ENCODE peak calls at places on chromosome 7, in four cellular contexts. I is HAP-1; W is stimulated activated CD4-positive, alpha-beta T cell treated with anti-CD3 and anti-CD28 coated beads, TNF-alpha, amount 100 ng/mL, for 24 hours; X is neural crest cell. Y is an unnamed sample.
A peak's percentile ranks its signal among the peaks of the same experiment; 100 is the strongest.

GRCh38 chr7:1533255-1533568 is 2.7 kb downstream of the MAFK start:
- DNase-seq in I (no peak), W (no peak), X (no peak), Y (no peak)

GRCh38 chr7:105438254-105438653 is 49.5 kb upstream of the SRPK2 start:
- DNase-seq in I (no peak), X (no peak), W (no peak), Y (no peak)

GRCh38 chr7:93147358-93147757 is 827 bp downstream of the SAMD9L start:
- DNase-seq in W (peak; percentile 9), I (no peak), X (no peak), Y (peak; percentile 59)

GRCh38 chr7:45347804-45348203 is 190.2 kb downstream of the RAMP3 start:
- DNase-seq in W (no peak), X (peak; percentile 18), I (no peak), Y (peak; percentile 10)

GRCh38 chr7:38878694-38879457 is 30.1 kb downstream of the VPS41 start:
- DNase-seq in W (no peak), I (no peak), X (no peak), Y (no peak)

GRCh38 chr7:28165971-28166955 is 14.3 kb downstream of the JAZF1 start:
- DNase-seq in W (no peak), I (no peak), X (no peak), Y (peak; percentile 92)

GRCh38 chr7:139753079-139753692 is 24.6 kb downstream of the HIPK2 start:
- DNase-seq in W (no peak), X (no peak), I (no peak), Y (peak; percentile 56)

GRCh38 chr7:114415054-114415997 is 711 bp downstream of the FOXP2 start:
- DNase-seq in W (no peak), I (no peak), X (no peak), Y (no peak)

GRCh38 chr7:20260219-20260618 is 43.0 kb upstream of the MACC1 start:
- DNase-seq in I (no peak), W (no peak), X (no peak), Y (peak; percentile 48)

GRCh38 chr7:129734400-129734799 is 122.9 kb downstream of the NRF1 start:
- DNase-seq in W (no peak), I (no peak), X (no peak), Y (no peak)

GRCh38 chr7:26624839-26625238 is 239.6 kb downstream of the SKAP2 start:
- DNase-seq in W (no peak), X (no peak), I (no peak), Y (no peak)

GRCh38 chr7:140597425-140597949 is 43.1 kb downstream of the DENND2A start:
- DNase-seq in X (no peak), I (no peak), W (no peak), Y (no peak)

GRCh38 chr7:30251708-30252329 is 32.6 kb upstream of the ZNRF2 start:
- DNase-seq in W (no peak), X (no peak), I (no peak), Y (no peak)

GRCh38 chr7:100215895-100216294 is 3.9 kb upstream of the PVRIG start:
- DNase-seq in W (no peak), X (no peak), I (no peak), Y (peak; percentile 37)

GRCh38 chr7:20299145-20299544 is 31.6 kb upstream of the ITGB8 start:
- DNase-seq in X (no peak), W (no peak), I (no peak), Y (no peak)

GRCh38 chr7:91267558-91267955 is 3.3 kb downstream of the FZD1 start:
- DNase-seq in I (no peak), W (no peak), X (no peak), Y (peak; percentile 75)

GRCh38 chr7:129845178-129845971 is 107.4 kb downstream of the UBE2H start:
- DNase-seq in X (no peak), W (no peak), I (no peak), Y (peak; percentile 82)

GRCh38 chr7:140281255-140281654 is 104.5 kb upstream of the KDM7A start:
- DNase-seq in W (no peak), I (no peak), X (no peak), Y (no peak)

GRCh38 chr7:15687645-15688025 is 1.2 kb upstream of the MEOX2 start:
- DNase-seq in X (peak; percentile 10), I (no peak), W (no peak), Y (no peak)

GRCh38 chr7:68785036-68785435 is 813.2 kb upstream of the AUTS2 start:
- DNase-seq in X (no peak), I (no peak), W (no peak), Y (no peak)

GRCh38 chr7:124399941-124400340 is 365.7 kb downstream of the GPR37 start:
- DNase-seq in I (no peak), X (no peak), W (no peak), Y (no peak)

GRCh38 chr7:116843373-116843772 is 19.0 kb upstream of the CAPZA2 start:
- DNase-seq in W (no peak), I (no peak), X (no peak), Y (no peak)

GRCh38 chr7:76282344-76283253 is 19.9 kb upstream of the HSPB1 start:
- DNase-seq in X (no peak), I (peak; percentile 51), W (no peak), Y (no peak)

GRCh38 chr7:102093599-102094001 is 193.1 kb upstream of the SH2B2 start:
- DNase-seq in X (no peak), W (no peak), I (peak; percentile 94), Y (no peak)

GRCh38 chr7:2641406-2642393 is 9.9 kb downstream of the TTYH3 start:
- DNase-seq in W (no peak), X (no peak), I (no peak), Y (peak; percentile 97)

GRCh38 chr7:142939226-142939910 is at the start of gene LLCFC1:
- DNase-seq in I (no peak), X (no peak), W (no peak), Y (no peak)

GRCh38 chr7:151409555-151410404 is at the start of gene WDR86:
- DNase-seq in X (peak; percentile 51), W (no peak), I (no peak), Y (no peak)

GRCh38 chr7:30389793-30390192 is 88.8 kb downstream of the NOD1 start:
- DNase-seq in X (no peak), W (no peak), I (no peak), Y (no peak)

GRCh38 chr7:141402277-141402996 is 148.8 kb upstream of the AGK start:
- DNase-seq in W (no peak), I (no peak), X (no peak), Y (no peak)

GRCh38 chr7:155815332-155816191 is 3.3 kb upstream of the SHH start:
- DNase-seq in W (peak; percentile 55), I (peak; percentile 25), X (peak; percentile 71), Y (peak; percentile 43)

Y was measured in IMR-90.